ENCODE peak calls at places on chromosomes 4 and X, in ten cellular contexts. Q is adrenal gland, G is bronchial epithelial cell, S is esophagus squamous epithelium, H is PC-9, Z is sigmoid colon, O is cardiac fibroblast, J is AG09319, C is A549, A is cardiac muscle cell. V is an unnamed sample.

GRCh38 chr4:109275346-109275745 is 27.1 kb downstream of the COL25A1 start:
- DNase-seq in G (no peak), O (no peak), C (no peak), A (no peak), J (no peak), S (no peak), H (no peak), Z (no peak), Q (no peak), V (no peak)

GRCh38 chr4:7165874-7166201 is 26.5 kb upstream of the SORCS2 start:
- DNase-seq in J (no peak), G (no peak), Q (no peak), A (no peak), H (no peak), S (no peak), Z (peak; percentile 50), O (no peak), C (no peak), V (no peak)

GRCh38 chr4:77994194-77994721 is 62.9 kb upstream of the FRAS1 start:
- DNase-seq in O (peak; percentile 63), A (peak; percentile 85), Q (no peak), Z (no peak), H (peak; percentile 16), C (peak; percentile 13), G (peak; percentile 72), J (peak; percentile 10), S (no peak), V (peak; percentile 70)

GRCh38 chrX:24271262-24271661 is 42.6 kb downstream of the SUPT20HL2 start:
- DNase-seq in H (no peak), Q (no peak), S (no peak), J (no peak), A (no peak), G (no peak), C (no peak), Z (no peak), O (no peak), V (no peak)

GRCh38 chr4:28350485-28350884 is 1489.8 kb downstream of the STIM2 start:
- DNase-seq in A (peak; percentile 19), S (no peak), Z (no peak), C (no peak), H (no peak), O (peak; percentile 61), J (no peak), G (peak; percentile 48), Q (no peak), V (peak; percentile 54)

GRCh38 chr4:113368056-113368455 is 318.6 kb downstream of the ANK2 start:
- DNase-seq in A (no peak), Z (no peak), C (no peak), G (peak; percentile 15), J (peak; percentile 63), O (peak; percentile 67), Q (no peak), S (no peak), H (no peak), V (peak; percentile 24)

GRCh38 chr4:8702516-8703400 is 110.2 kb downstream of the CPZ start:
- DNase-seq in O (no peak), Q (no peak), Z (peak; percentile 59), G (no peak), J (no peak), A (no peak), C (no peak), S (no peak), H (no peak), V (no peak)

GRCh38 chrX:117839544-117839943 is 277.1 kb downstream of the KLHL13 start:
- DNase-seq in G (no peak), Z (no peak), O (no peak), Q (no peak), H (no peak), J (no peak), C (no peak), S (no peak), A (no peak), V (no peak)

GRCh38 chrX:7925867-7926472 is 1.2 kb downstream of the PNPLA4 start:
- DNase-seq in Q (peak; percentile 53), G (peak; percentile 53), Z (peak; percentile 68), S (no peak), O (peak; percentile 73), J (peak; percentile 8), H (peak; percentile 44), C (peak; percentile 35), A (peak; percentile 75), V (peak; percentile 70)

GRCh38 chr4:168167714-168168284 is 75.5 kb downstream of the ANXA10 start:
- DNase-seq in Q (no peak), S (no peak), O (no peak), Z (no peak), H (no peak), A (peak; percentile 10), G (peak; percentile 58), J (no peak), C (no peak), V (peak; percentile 40)

GRCh38 chr4:163380703-163381102 is 37.0 kb downstream of the NPY5R start:
- DNase-seq in Z (no peak), C (no peak), O (no peak), A (no peak), S (no peak), H (no peak), G (no peak), Q (no peak), J (no peak), V (no peak)

GRCh38 chr4:3708103-3708510 is 58.1 kb upstream of the ADRA2C start:
- DNase-seq in Z (no peak), Q (peak; percentile 26), S (no peak), J (no peak), C (no peak), O (peak; percentile 7), H (no peak), A (peak; percentile 46), G (no peak), V (no peak)

GRCh38 chr4:113012122-113012725 is 37.2 kb upstream of the ANK2 start:
- DNase-seq in C (no peak), Z (no peak), H (no peak), S (no peak), G (no peak), O (no peak), J (no peak), Q (no peak), A (no peak), V (no peak)

GRCh38 chr4:82748176-82748575 is 50.4 kb downstream of the SCD5 start:
- DNase-seq in H (no peak), S (no peak), Q (no peak), A (no peak), C (no peak), J (no peak), Z (no peak), G (peak; percentile 56), O (no peak), V (peak; percentile 68)

GRCh38 chrX:154304901-154305300 is 9.3 kb downstream of the TKTL1 start:
- DNase-seq in S (no peak), H (no peak), Z (no peak), C (no peak), Q (no peak), J (no peak), G (no peak), A (no peak), O (no peak), V (no peak)

GRCh38 chr4:88230399-88230798 is 54.0 kb downstream of the PPM1K start:
- DNase-seq in C (no peak), O (no peak), Z (no peak), S (no peak), H (no peak), J (no peak), A (no peak), Q (no peak), G (no peak), V (no peak)

GRCh38 chr4:88226143-88226542 is 58.2 kb downstream of the PPM1K start:
- DNase-seq in O (no peak), Z (no peak), G (peak; percentile 56), A (no peak), S (no peak), J (no peak), H (no peak), C (no peak), Q (no peak), V (peak; percentile 80)

GRCh38 chr4:88230953-88231835 is 53.2 kb downstream of the PPM1K start:
- DNase-seq in G (no peak), C (no peak), H (no peak), S (no peak), Q (no peak), J (no peak), A (peak; percentile 57), O (peak; percentile 31), Z (no peak), V (no peak)

GRCh38 chr4:88225216-88226107 is 58.9 kb downstream of the PPM1K start:
- DNase-seq in H (no peak), Z (no peak), C (no peak), O (peak; percentile 26), G (no peak), Q (no peak), J (no peak), A (peak; percentile 42), S (no peak), V (no peak)

GRCh38 chr4:88227734-88228133 is 56.6 kb downstream of the PPM1K start:
- DNase-seq in Q (no peak), G (no peak), J (no peak), S (no peak), H (no peak), C (no peak), O (no peak), A (no peak), Z (no peak), V (no peak)
- TF ChIP-seq CTCF in Q (no peak), G (no peak), J (no peak), S (no peak), H (no peak), C (no peak), O (no peak), A (no peak), Z (no peak), V (no peak)

DNA sequence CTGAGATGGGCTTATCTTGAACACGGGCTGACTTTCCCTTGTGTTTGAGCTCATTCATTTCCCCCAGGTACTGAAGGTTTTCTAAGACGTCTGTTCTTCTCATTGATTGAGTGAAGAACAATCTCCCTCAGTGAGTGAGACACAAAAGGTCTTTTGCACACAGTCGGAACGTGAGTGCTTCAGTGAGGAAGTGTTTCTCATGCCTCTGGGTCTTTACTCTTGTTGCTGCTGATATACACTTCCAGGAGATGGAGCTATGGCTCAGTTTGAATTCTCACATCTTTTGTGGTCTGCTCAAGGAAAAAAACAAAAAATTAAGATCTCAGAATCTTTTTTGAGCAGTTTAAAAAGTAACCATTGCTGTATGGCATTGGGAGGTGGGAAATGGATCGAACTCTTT is 981.9 kb upstream of the TENM3 start:
- DNase-seq in H (no peak), Q (no peak), A (no peak), J (no peak), O (no peak), C (no peak), G (no peak), Z (no peak), S (no peak), V (peak; percentile 4)
- TF ChIP-seq CTCF in H (no peak), Q (no peak), A (no peak), J (no peak), O (no peak), C (no peak), G (no peak), Z (no peak), S (no peak), V (peak; percentile 23)

GRCh38 chr4:11098461-11098860 is 330.2 kb downstream of the HS3ST1 start:
- DNase-seq in H (no peak), A (no peak), Z (no peak), G (no peak), O (no peak), C (no peak), Q (no peak), J (no peak), S (no peak), V (no peak)
- TF ChIP-seq CTCF in H (no peak), A (no peak), Z (no peak), G (no peak), O (no peak), C (no peak), Q (no peak), J (no peak), S (no peak), V (no peak)

GRCh38 chr4:127604949-127605709 is 27.6 kb upstream of the INTU start:
- DNase-seq in Q (no peak), J (peak; percentile 8), Z (no peak), O (peak; percentile 73), A (peak; percentile 57), S (no peak), G (peak; percentile 54), H (no peak), C (no peak), V (peak; percentile 52)
- TF ChIP-seq CTCF in Q (peak; percentile 71), J (peak; percentile 36), Z (peak; percentile 54), O (peak; percentile 22), A (peak; percentile 29), S (no peak), G (peak; percentile 21), H (peak; percentile 95), C (peak; percentile 62), V (peak; percentile 29)